ENCODE peak calls at places on chromosomes 16 and 17, in seven cellular contexts. W is H1, O is GM12878, D is SK-N-SH, T is HepG2, G is HCT116, H is K562. Y is an unnamed sample.
A peak's percentile ranks its signal among the peaks of the same experiment; 100 is the strongest.

GRCh38 chr16:71762186-71762585 is 37.7 kb upstream of the PHLPP2 start:
- DNase-seq in W (no peak), O (no peak), D (no peak), T (no peak), G (no peak), H (no peak), Y (no peak)

GRCh38 chr16:27286446-27286845 is 17.9 kb upstream of the NSMCE1 start:
- DNase-seq in W (no peak), O (no peak), D (no peak), T (peak; percentile 64), G (no peak), H (no peak), Y (no peak)

GRCh38 chr16:57604177-57604576 is 24.3 kb upstream of the ADGRG1 start:
- DNase-seq in W (no peak), O (no peak), D (no peak), T (no peak), G (no peak), H (no peak), Y (no peak)

GRCh38 chr16:6020162-6020980 is 922.8 kb upstream of the EEF2KMT start:
- DNase-seq in W (no peak), O (no peak), D (peak; percentile 67), T (no peak), G (no peak), H (no peak), Y (no peak)

GRCh38 chr17:42200702-42201101 is 6.4 kb upstream of the GHDC start:
- DNase-seq in W (no peak), O (no peak), D (peak; percentile 82), T (no peak), G (no peak), H (no peak), Y (no peak)

GRCh38 chr17:76240461-76241204 is at the start of gene RNF157:
- DNase-seq in W (no peak), O (no peak), D (peak; percentile 97), T (peak; percentile 17), G (no peak), H (peak; percentile 92), Y (peak; percentile 49)

GRCh38 chr17:68097161-68097805 is 61.7 kb downstream of the KPNA2 start:
- DNase-seq in W (no peak), O (no peak), D (no peak), T (peak; percentile 71), G (no peak), H (no peak), Y (no peak)

GRCh38 chr17:79993390-79994221 is 42.1 kb downstream of the TBC1D16 start:
- DNase-seq in W (peak; percentile 41), O (no peak), D (no peak), T (peak; percentile 99), G (no peak), H (no peak), Y (no peak)

GRCh38 chr17:69414408-69415274 is at the start of gene MAP2K6:
- DNase-seq in W (peak; percentile 46), O (peak; percentile 60), D (peak; percentile 79), T (peak; percentile 77), G (no peak), H (peak; percentile 38), Y (peak; percentile 61)

GRCh38 chr16:65531475-65531874 is 409.6 kb upstream of the CDH11 start:
- DNase-seq in W (no peak), O (no peak), D (no peak), T (no peak), G (no peak), H (no peak), Y (no peak)

GRCh38 chr16:79436885-79437284 is 163.7 kb downstream of the MAF start:
- DNase-seq in W (no peak), O (no peak), D (no peak), T (no peak), G (no peak), H (no peak), Y (no peak)

DNA sequence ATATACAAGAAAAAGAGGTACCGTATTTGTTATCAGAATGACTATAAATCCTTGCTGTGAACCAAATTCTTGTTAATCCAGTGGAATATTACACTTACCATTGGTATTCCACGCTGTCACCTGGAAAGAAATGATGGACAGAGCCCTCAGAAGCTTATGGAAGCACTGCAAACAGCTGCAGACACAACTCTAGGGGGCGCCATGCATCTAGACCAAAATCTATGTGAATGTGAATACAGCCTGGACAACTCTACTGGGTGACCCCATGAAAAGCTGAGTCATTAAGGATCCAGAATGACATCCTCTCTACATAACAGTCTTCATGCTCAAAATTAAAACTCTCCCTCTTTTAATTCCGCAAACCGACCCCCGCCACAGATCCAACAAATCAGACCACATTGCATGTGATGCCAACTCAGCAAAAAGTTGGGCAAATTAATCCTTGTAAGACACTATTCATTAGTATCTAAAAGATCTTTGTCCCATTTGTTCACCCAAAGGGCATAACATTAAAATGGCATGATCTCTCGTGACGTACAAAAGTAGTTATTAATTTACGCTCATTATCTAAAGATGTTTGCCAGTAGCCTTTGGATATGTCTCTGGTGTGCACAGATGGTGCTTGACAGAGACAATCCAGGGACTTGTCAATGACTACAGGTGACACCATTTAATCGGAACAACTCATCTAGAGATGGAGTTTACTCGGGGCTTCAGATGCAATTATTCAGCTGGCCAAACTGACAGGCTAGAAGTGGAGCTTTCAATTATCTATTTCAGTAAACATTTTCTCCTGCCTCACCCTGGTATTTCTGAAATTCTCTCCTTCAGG is 552.7 kb upstream of the PSMD7 start:
- DNase-seq in W (no peak), O (no peak), D (peak; percentile 44), T (no peak), G (no peak), H (no peak), Y (peak; percentile 18)
- TF ChIP-seq YY1 in W (no peak), O (no peak), D (no peak), T (no peak), G (no peak), H (no peak), Y (no peak)

DNA sequence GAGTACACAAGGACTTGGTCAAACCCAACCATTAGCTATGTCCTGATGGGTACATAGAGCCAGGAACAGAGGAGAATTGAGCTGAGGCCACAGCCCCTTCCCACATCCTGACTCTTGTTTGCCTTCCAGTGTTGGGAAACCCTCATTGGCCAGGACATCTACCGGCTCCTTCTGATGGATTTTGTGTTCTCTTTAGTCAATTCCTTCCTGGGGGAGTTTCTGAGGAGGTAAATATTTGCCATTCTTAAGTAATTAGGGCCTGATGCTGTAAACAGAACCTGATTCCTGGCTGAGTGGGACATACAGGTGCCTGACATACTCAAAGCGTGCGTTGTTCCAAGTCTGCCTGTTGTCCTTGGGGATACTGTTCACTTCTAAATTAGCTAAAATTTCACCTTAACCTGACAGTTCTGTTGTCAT is 42.6 kb downstream of the GDE1 start:
- DNase-seq in W (no peak), O (no peak), D (no peak), T (peak; percentile 86), G (no peak), H (no peak), Y (no peak)
- TF ChIP-seq YY1 in W (no peak), O (no peak), D (no peak), T (no peak), G (no peak), H (no peak), Y (no peak)

DNA sequence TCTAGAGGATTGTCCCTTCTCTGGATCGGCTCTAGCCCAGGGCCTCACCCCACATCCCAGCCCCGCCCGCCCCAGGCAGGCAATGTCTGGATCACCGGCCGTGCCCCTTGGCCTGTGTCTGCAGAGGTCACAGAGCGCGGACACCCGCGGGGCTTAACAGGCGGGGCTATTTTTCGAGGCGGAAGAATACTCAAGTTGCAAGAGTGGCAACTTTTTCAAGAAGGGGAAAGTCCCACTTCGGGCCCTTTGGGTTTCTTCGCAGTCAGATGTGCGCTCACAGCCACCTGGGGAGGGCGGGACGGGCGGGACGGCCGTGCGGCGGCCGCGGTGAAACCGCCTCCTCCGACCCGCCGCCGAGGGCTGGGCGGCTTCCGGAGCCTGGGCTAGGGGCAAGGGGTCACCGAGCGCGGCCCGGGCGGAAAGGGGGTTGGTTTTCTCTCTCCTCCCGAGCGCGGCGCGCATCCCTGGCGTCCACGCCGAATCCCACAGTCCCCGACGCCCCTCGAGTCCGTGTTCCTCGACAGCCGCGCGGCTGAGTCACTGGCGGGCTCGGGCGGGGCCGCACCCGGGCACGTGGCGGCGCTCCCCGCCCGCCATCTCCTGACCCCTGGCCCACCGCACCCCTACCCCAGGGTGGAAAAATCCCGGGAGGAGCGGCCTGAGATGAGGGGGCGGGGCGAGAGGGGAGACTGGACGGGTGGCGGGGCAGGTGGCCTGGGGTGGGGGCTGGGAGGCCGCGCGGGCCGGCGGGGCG is 1.2 kb upstream of the PFN1 start:
- DNase-seq in W (no peak), O (no peak), D (peak; percentile 64), T (peak; percentile 82), G (peak; percentile 41), H (peak; percentile 84), Y (no peak)
- TF ChIP-seq YY1 in W (no peak), O (peak; percentile 40), D (no peak), T (peak; percentile 65), G (no peak), H (no peak), Y (no peak)

GRCh38 chr17:58327363-58328194 is 1.0 kb downstream of the TSPOAP1 start:
- DNase-seq in W (no peak), O (no peak), D (peak; percentile 44), T (no peak), G (no peak), H (no peak), Y (no peak)
- TF ChIP-seq YY1 in W (no peak), O (peak; percentile 3), D (no peak), T (no peak), G (no peak), H (no peak), Y (no peak)

DNA sequence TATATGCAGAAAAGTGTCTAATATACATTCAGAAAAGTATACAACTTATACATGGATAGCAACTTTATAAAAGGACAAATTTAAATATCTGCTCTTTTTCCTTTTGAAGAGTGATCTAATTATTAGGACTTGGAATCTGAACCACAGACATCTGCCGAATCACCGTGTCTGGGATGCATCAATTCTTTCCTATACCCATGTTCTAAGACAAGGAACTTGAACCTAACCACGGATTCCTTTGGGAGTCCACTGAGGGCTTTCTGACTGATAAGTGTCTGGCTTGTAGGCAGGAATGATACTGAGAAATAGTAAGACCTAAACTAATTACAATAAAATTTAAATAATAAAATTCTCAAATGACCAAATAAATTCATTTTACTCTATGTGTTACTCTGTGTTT is 54.2 kb downstream of the NDEL1 start:
- DNase-seq in W (no peak), O (no peak), D (no peak), T (no peak), G (no peak), H (no peak), Y (no peak)
- TF ChIP-seq YY1 in W (no peak), O (no peak), D (no peak), T (no peak), G (no peak), H (no peak), Y (no peak)

DNA sequence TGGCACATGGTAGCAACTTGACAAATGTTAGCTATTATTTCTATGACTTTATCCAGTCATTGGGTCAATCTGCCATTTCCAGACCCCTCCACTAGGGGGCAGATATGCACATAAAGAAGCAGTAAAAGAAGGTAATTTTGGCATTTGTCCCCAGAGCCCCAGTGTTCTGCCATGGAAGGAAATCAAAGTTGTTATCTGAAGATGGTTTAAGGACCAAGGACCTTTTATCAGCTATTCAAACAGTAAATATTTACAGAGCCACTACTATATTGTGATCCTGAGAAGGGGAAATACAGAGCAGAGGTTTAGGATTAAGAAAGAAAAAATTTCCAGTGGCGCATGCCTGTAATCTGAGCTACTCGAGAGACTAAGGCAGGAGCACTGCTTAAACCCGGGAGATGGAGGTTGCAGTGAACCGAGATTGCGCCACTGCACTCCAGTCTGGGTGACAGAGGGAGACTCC is 20.0 kb downstream of the TRAF4 start:
- DNase-seq in W (no peak), O (no peak), D (peak; percentile 78), T (peak; percentile 68), G (peak; percentile 53), H (peak; percentile 79), Y (no peak)
- TF ChIP-seq YY1 in W (no peak), O (no peak), D (no peak), T (no peak), G (no peak), H (no peak), Y (no peak)